ENCODE peak calls at places on chromosome 14, in ten cellular contexts. W, T, K, U, Y, H, R, V, Z and D are unnamed samples. For H3K9me3, the result is how much of the 10 kb centered on the place peaks cover.

GRCh38 chr14:54796961-54797360 is 105.7 kb downstream of the GCH1 start:
- DNase-seq in W (no peak), T (no peak), K (no peak), U (no peak), Y (no peak), H (no peak), R (peak), V (no peak), Z (no peak), D (peak)

GRCh38 chr14:98858561-98858960 is 413.4 kb downstream of the BCL11B start:
- DNase-seq in W (no peak), T (no peak), K (no peak), U (no peak), Y (no peak), H (no peak), R (no peak), V (no peak), Z (no peak), D (no peak)

GRCh38 chr14:100535287-100536131 is 51.7 kb downstream of the BEGAIN start:
- DNase-seq in W (peak), T (peak), K (no peak), U (no peak), Y (no peak), H (no peak), R (no peak), V (no peak), Z (peak), D (no peak)

GRCh38 chr14:56244138-56244789 is 126.1 kb downstream of the PELI2 start:
- DNase-seq in W (no peak), T (no peak), K (no peak), U (no peak), Y (no peak), H (no peak), R (no peak), V (peak), Z (no peak), D (peak)

GRCh38 chr14:99904506-99904905 is 111.3 kb downstream of the EML1 start:
- DNase-seq in W (no peak), T (no peak), K (no peak), U (no peak), Y (no peak), H (no peak), R (no peak), V (no peak), Z (no peak), D (no peak)

GRCh38 chr14:96053600-96054381 is 14.6 kb downstream of the C14orf132 start:
- DNase-seq in W (peak), T (no peak), K (peak), U (no peak), Y (no peak), H (peak), R (no peak), V (peak), Z (no peak), D (peak)

GRCh38 chr14:102907980-102908730 is 14.3 kb upstream of the AMN start:
- DNase-seq in W (no peak), T (no peak), K (no peak), U (no peak), Y (no peak), H (no peak), R (no peak), V (no peak), Z (peak), D (no peak)

GRCh38 chr14:23513466-23514008 is 38.0 kb downstream of the ZFHX2 start:
- DNase-seq in W (no peak), T (no peak), K (no peak), U (no peak), Y (no peak), H (no peak), R (no peak), V (no peak), Z (no peak), D (no peak)

GRCh38 chr14:100263141-100263540 is 24.2 kb downstream of the YY1 start:
- DNase-seq in W (no peak), T (no peak), K (no peak), U (no peak), Y (no peak), H (no peak), R (no peak), V (no peak), Z (no peak), D (peak)

GRCh38 chr14:96424104-96424989 is 32.4 kb downstream of the AK7 start:
- DNase-seq in W (no peak), T (no peak), K (no peak), U (peak), Y (no peak), H (peak), R (peak), V (peak), Z (peak), D (peak)

GRCh38 chr14:35978561-35978960 is 152.4 kb downstream of the BRMS1L start:
- DNase-seq in W (no peak), T (no peak), K (no peak), U (no peak), Y (no peak), H (no peak), R (no peak), V (no peak), Z (no peak), D (no peak)

GRCh38 chr14:61553730-61554641 is 141.3 kb upstream of the HIF1A start:
- DNase-seq in W (no peak), T (no peak), K (no peak), U (peak), Y (no peak), H (no peak), R (no peak), V (peak), Z (no peak), D (peak)

DNA sequence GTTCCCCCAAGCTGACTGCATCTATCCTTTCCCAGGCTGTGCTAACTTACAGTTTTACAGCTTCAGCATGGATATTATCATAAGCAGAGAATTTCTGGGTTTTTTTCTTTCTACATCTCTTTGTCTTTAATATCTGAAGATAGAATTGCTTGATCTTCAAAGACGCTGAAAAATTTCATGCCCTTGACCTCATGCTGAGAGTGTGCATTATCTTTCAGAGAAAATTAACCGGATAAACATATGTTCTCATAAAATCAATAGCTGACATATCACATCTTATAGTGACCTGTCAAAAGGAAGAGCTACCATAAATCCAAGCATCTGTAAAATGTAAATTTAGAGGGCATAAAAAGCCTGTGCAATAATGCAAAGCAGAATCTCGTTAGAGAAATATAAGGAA is 1704.1 kb upstream of the FLRT2 start:
- DNase-seq in W (no peak), T (no peak), K (no peak), U (no peak), Y (no peak), H (no peak), R (no peak), V (no peak), Z (no peak), D (no peak)
- H3K9me3 ChIP-seq in W (under half), T (under half), K (under half), U (under half), Y (under half), H (under half), R (under half), V (under half), Z (under half), D (under half)

DNA sequence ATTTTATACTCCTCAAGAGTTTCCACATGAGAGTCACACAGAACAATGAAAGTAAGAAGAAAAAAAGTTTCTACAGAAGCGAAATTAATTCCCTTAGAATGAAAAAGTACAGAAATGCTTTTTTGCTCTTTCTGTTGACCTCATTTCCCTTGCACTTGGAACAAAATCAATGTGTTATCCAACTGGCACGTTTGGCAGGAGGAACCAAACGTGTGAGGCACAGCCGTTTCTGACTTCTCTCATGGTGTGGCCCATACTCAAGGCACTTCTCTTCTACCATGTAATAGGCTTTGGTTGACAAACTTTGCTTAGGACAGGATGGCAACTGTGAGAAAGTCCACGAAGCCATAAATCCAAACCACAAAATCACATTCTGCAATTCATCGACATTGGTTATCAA is 297.0 kb downstream of the FUT8 start:
- DNase-seq in W (no peak), T (no peak), K (no peak), U (no peak), Y (no peak), H (no peak), R (peak), V (no peak), Z (no peak), D (no peak)
- H3K4me3 ChIP-seq in W (no peak), T (no peak), K (no peak), U (no peak), Y (no peak), H (no peak), R (no peak), V (no peak), Z (no peak), D (no peak)

GRCh38 chr14:106620368-106620767 is 1094.0 kb downstream of the TMEM121 start:
- DNase-seq in W (no peak), T (no peak), K (no peak), U (no peak), Y (no peak), H (no peak), R (no peak), V (no peak), Z (no peak), D (no peak)

GRCh38 chr14:106625181-106625580 is 1098.8 kb downstream of the TMEM121 start:
- DNase-seq in W (no peak), T (no peak), K (no peak), U (no peak), Y (no peak), H (no peak), R (no peak), V (no peak), Z (no peak), D (no peak)

GRCh38 chr14:106619618-106620017 is 1093.2 kb downstream of the TMEM121 start:
- DNase-seq in W (no peak), T (no peak), K (no peak), U (peak), Y (no peak), H (no peak), R (no peak), V (no peak), Z (no peak), D (no peak)

GRCh38 chr14:106622200-106622745 is 1095.9 kb downstream of the TMEM121 start:
- DNase-seq in W (no peak), T (no peak), K (no peak), U (no peak), Y (peak), H (no peak), R (no peak), V (no peak), Z (no peak), D (no peak)
- H3K9me3 ChIP-seq in W (under half), T (under half), K (under half), U (under half), Y (under half), H (under half), R (under half), V (under half), Z (under half), D (under half)

GRCh38 chr14:50342211-50343080 is 30.3 kb downstream of the DMAC2L start:
- DNase-seq in W (peak), T (no peak), K (no peak), U (peak), Y (no peak), H (peak), R (peak), V (peak), Z (no peak), D (peak)
- H3K4me3 ChIP-seq in W (peak), T (peak), K (peak), U (no peak), Y (no peak), H (no peak), R (no peak), V (no peak), Z (peak), D (peak)

DNA sequence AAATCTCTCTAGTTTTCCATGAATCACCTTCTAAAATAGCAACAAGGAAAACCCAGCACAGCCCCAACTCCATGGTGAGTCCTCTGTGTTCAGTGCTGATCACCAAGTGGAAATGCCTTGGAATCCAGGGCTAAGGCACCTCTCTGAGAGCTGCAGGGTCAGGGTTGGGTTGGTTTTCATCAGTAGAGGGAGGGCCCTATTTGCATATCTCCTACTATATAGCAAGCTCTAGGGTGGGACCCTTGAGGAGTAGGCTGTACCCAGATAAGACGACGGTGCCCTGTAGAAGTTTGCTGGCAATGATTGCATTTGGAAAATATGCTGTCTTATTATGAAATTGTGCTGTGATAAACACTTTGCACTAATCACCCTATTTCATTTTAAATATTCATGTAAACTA is 1011.8 kb downstream of the TMEM121 start:
- DNase-seq in W (no peak), T (no peak), K (no peak), U (no peak), Y (no peak), H (no peak), R (no peak), V (no peak), Z (no peak), D (no peak)
- H3K9me3 ChIP-seq in W (under half), T (under half), K (under half), U (under half), Y (under half), H (under half), R (under half), V (under half), Z (under half), D (under half)

GRCh38 chr14:105279642-105280361 is 21.0 kb downstream of the BRF1 start:
- DNase-seq in W (no peak), T (no peak), K (no peak), U (no peak), Y (no peak), H (no peak), R (no peak), V (no peak), Z (no peak), D (no peak)

GRCh38 chr14:105282098-105282725 is 18.6 kb downstream of the BRF1 start:
- DNase-seq in W (no peak), T (no peak), K (no peak), U (no peak), Y (no peak), H (no peak), R (no peak), V (no peak), Z (peak), D (no peak)

GRCh38 chr14:105281354-105282097 is 19.3 kb downstream of the BRF1 start:
- DNase-seq in W (no peak), T (no peak), K (no peak), U (peak), Y (no peak), H (peak), R (peak), V (peak), Z (peak), D (peak)

GRCh38 chr14:105283028-105283427 is 17.8 kb downstream of the BRF1 start:
- DNase-seq in W (no peak), T (no peak), K (no peak), U (no peak), Y (no peak), H (no peak), R (no peak), V (no peak), Z (peak), D (no peak)

GRCh38 chr14:105280525-105280924 is 20.3 kb downstream of the BRF1 start:
- DNase-seq in W (no peak), T (no peak), K (no peak), U (no peak), Y (no peak), H (no peak), R (no peak), V (no peak), Z (peak), D (no peak)
- H3K4me3 ChIP-seq in W (no peak), T (no peak), K (no peak), U (no peak), Y (no peak), H (no peak), R (no peak), V (no peak), Z (no peak), D (no peak)

GRCh38 chr14:25943329-25943728 is 654.5 kb downstream of the NOVA1 start:
- DNase-seq in W (no peak), T (no peak), K (no peak), U (no peak), Y (no peak), H (no peak), R (no peak), V (no peak), Z (no peak), D (no peak)
- H3K9me3 ChIP-seq in W (under half), T (under half), K (under half), U (under half), Y (under half), H (under half), R (under half), V (under half), Z (under half), D (under half)